ENCODE peak calls at places on chromosomes 4 and X, in six cellular contexts. One of them, this sample, is unnamed.

GRCh38 chrX:2320580-2321327 is 180.0 kb downstream of the DHRSX start:
- DNase-seq in mesendoderm: peak
- DNase-seq in IMR-90: peak
- DNase-seq in H9: no peak
- DNase-seq in H1: no peak
- DNase-seq in mesenchymal stem cell: peak
- DNase-seq in this sample: no peak

GRCh38 chrX:1493877-1494510 is 41.3 kb upstream of the ASMTL start:
- DNase-seq in H1: peak
- DNase-seq in IMR-90: no peak
- DNase-seq in mesendoderm: no peak
- DNase-seq in H9: peak
- DNase-seq in mesenchymal stem cell: no peak
- DNase-seq in this sample: no peak

GRCh38 chr4:139876328-139876941 is 210.8 kb downstream of the MGST2 start:
- DNase-seq in IMR-90: no peak
- DNase-seq in mesendoderm: no peak
- DNase-seq in H9: no peak
- DNase-seq in H1: no peak
- DNase-seq in mesenchymal stem cell: no peak
- DNase-seq in this sample: no peak

GRCh38 chr4:112189754-112190153 is 41.8 kb upstream of the AP1AR start:
- DNase-seq in H1: no peak
- DNase-seq in IMR-90: peak
- DNase-seq in H9: no peak
- DNase-seq in mesendoderm: peak
- DNase-seq in mesenchymal stem cell: peak
- DNase-seq in this sample: no peak

GRCh38 chr4:30968926-30969325 is 248.8 kb downstream of the PCDH7 start:
- DNase-seq in H1: no peak
- DNase-seq in H9: no peak
- DNase-seq in IMR-90: no peak
- DNase-seq in mesendoderm: no peak
- DNase-seq in mesenchymal stem cell: no peak
- DNase-seq in this sample: no peak

GRCh38 chr4:89071311-89071710 is 14.3 kb upstream of the FAM13A start:
- DNase-seq in H9: no peak
- DNase-seq in mesendoderm: no peak
- DNase-seq in H1: no peak
- DNase-seq in mesenchymal stem cell: no peak
- DNase-seq in IMR-90: no peak
- DNase-seq in this sample: no peak

GRCh38 chr4:74933562-74934015 is 673 bp downstream of the PARM1 start:
- DNase-seq in H9: peak
- DNase-seq in mesendoderm: peak
- DNase-seq in IMR-90: no peak
- DNase-seq in H1: no peak
- DNase-seq in mesenchymal stem cell: peak
- DNase-seq in this sample: no peak

GRCh38 chr4:95219109-95219508 is 329.7 kb downstream of the UNC5C start:
- DNase-seq in H1: no peak
- DNase-seq in IMR-90: peak
- DNase-seq in mesendoderm: no peak
- DNase-seq in mesenchymal stem cell: no peak
- DNase-seq in H9: no peak
- DNase-seq in this sample: no peak

GRCh38 chr4:85929926-85930325 is 429.9 kb downstream of the MAPK10 start:
- DNase-seq in H9: no peak
- DNase-seq in mesenchymal stem cell: no peak
- DNase-seq in IMR-90: no peak
- DNase-seq in H1: peak
- DNase-seq in mesendoderm: no peak
- DNase-seq in this sample: peak

GRCh38 chr4:35182451-35182850 is 1061.9 kb downstream of the ARAP2 start:
- DNase-seq in mesendoderm: no peak
- DNase-seq in mesenchymal stem cell: no peak
- DNase-seq in IMR-90: no peak
- DNase-seq in H9: no peak
- DNase-seq in H1: no peak
- DNase-seq in this sample: no peak

GRCh38 chr4:46993075-46994006 is at the start of gene GABRA4:
- DNase-seq in H1: peak
- DNase-seq in mesenchymal stem cell: peak
- DNase-seq in IMR-90: no peak
- DNase-seq in H9: peak
- DNase-seq in mesendoderm: peak
- DNase-seq in this sample: peak

GRCh38 chr4:103091601-103092223 is 7.9 kb downstream of the BDH2 start:
- DNase-seq in mesenchymal stem cell: peak
- DNase-seq in mesendoderm: peak
- DNase-seq in IMR-90: peak
- DNase-seq in H9: no peak
- DNase-seq in H1: no peak
- DNase-seq in this sample: peak

GRCh38 chr4:107366900-107367299 is 330.8 kb upstream of the DKK2 start:
- DNase-seq in mesenchymal stem cell: no peak
- DNase-seq in IMR-90: no peak
- DNase-seq in mesendoderm: no peak
- DNase-seq in H1: no peak
- DNase-seq in H9: no peak
- DNase-seq in this sample: no peak

GRCh38 chr4:1594871-1595788 is 89.0 kb downstream of the FAM53A start:
- DNase-seq in IMR-90: no peak
- DNase-seq in mesenchymal stem cell: no peak
- DNase-seq in mesendoderm: no peak
- DNase-seq in H1: no peak
- DNase-seq in H9: no peak
- DNase-seq in this sample: no peak

GRCh38 chrX:132412208-132412607 is 76.6 kb downstream of the MBNL3 start:
- DNase-seq in mesenchymal stem cell: no peak
- DNase-seq in IMR-90: no peak
- DNase-seq in mesendoderm: peak
- DNase-seq in H1: peak
- DNase-seq in H9: peak
- DNase-seq in this sample: peak

GRCh38 chr4:60655356-60655755 is 544.8 kb upstream of the ADGRL3 start:
- DNase-seq in H1: no peak
- DNase-seq in mesenchymal stem cell: no peak
- DNase-seq in H9: no peak
- DNase-seq in mesendoderm: no peak
- DNase-seq in IMR-90: no peak
- DNase-seq in this sample: no peak

GRCh38 chrX:20620301-20620700 is 353.6 kb upstream of the RPS6KA3 start:
- DNase-seq in H1: no peak
- DNase-seq in mesenchymal stem cell: no peak
- DNase-seq in IMR-90: no peak
- DNase-seq in H9: no peak
- DNase-seq in mesendoderm: no peak
- DNase-seq in this sample: no peak

GRCh38 chr4:67035986-67036385 is 509.3 kb downstream of the CENPC start:
- DNase-seq in IMR-90: no peak
- DNase-seq in H1: no peak
- DNase-seq in mesenchymal stem cell: peak
- DNase-seq in H9: no peak
- DNase-seq in mesendoderm: no peak
- DNase-seq in this sample: no peak

DNA sequence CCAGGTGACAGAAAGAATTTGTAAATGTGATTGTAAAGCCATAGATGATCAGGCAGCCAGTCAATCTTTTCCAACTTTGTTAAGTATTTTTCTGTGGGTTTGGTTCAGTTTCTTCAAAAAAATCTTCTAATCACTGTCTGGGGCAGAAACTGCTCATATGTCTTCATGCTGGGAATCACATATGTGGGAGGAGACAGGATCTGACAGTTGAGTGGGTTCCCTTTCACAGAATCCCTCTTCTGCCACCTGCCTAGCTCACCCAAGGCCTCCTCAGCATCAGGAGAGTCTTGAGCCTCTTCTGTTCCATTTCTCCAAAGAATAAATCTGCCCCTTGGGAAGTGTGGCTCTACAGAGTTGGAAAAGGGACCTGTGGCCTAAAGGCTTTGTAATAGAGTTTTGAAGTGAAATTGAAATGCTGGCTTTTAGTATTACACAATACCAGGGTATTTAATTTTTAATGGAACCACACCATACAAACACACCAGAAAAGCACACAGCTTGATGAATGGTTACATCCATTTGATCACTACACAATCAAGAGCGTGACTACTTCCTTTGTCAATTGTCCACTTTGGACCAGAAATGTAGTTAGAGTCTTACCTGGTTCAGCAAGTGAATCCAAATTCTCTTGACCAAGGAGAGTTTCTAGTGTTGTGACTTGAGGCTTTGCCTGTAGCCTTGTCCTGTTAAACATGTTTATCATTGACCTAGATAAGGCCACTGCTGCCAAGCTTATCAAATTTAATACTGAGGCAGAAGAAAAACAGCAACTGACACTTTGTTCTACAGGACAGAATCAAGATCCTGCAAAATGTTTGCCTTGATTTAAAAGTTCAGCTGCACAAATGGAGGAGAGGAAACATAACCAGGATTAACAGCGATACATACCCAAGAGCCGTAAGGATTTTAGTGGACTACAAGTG is 20.4 kb downstream of the MSMO1 start:
- DNase-seq in mesenchymal stem cell: no peak
- DNase-seq in H1: no peak
- DNase-seq in mesendoderm: no peak
- DNase-seq in IMR-90: no peak
- DNase-seq in H9: no peak
- DNase-seq in this sample: no peak
- H2BK15ac ChIP-seq in mesenchymal stem cell: no peak
- H2BK15ac ChIP-seq in H1: no peak
- H2BK15ac ChIP-seq in mesendoderm: no peak
- H2BK15ac ChIP-seq in IMR-90: no peak
- H2BK15ac ChIP-seq in H9: no peak
- H2BK15ac ChIP-seq in this sample: no peak

GRCh38 chrX:116278819-116279218 is 108.3 kb downstream of the AGTR2 start:
- DNase-seq in mesenchymal stem cell: no peak
- DNase-seq in mesendoderm: no peak
- DNase-seq in H1: no peak
- DNase-seq in H9: no peak
- DNase-seq in IMR-90: no peak
- DNase-seq in this sample: no peak
- H3K9ac ChIP-seq in mesenchymal stem cell: no peak
- H3K9ac ChIP-seq in mesendoderm: no peak
- H3K9ac ChIP-seq in H1: no peak
- H3K9ac ChIP-seq in H9: no peak
- H3K9ac ChIP-seq in IMR-90: no peak
- H3K9ac ChIP-seq in this sample: no peak

GRCh38 chr4:151197258-151197657 is 79.7 kb upstream of the PRSS48 start:
- DNase-seq in IMR-90: no peak
- DNase-seq in H9: no peak
- DNase-seq in mesendoderm: no peak
- DNase-seq in H1: no peak
- DNase-seq in mesenchymal stem cell: no peak
- DNase-seq in this sample: no peak

GRCh38 chr4:151195801-151196200 is 81.2 kb upstream of the PRSS48 start:
- DNase-seq in mesendoderm: no peak
- DNase-seq in IMR-90: peak
- DNase-seq in H1: no peak
- DNase-seq in mesenchymal stem cell: peak
- DNase-seq in H9: no peak
- DNase-seq in this sample: no peak

GRCh38 chr4:151193414-151193813 is 83.5 kb upstream of the PRSS48 start:
- DNase-seq in mesendoderm: no peak
- DNase-seq in IMR-90: no peak
- DNase-seq in mesenchymal stem cell: no peak
- DNase-seq in H1: no peak
- DNase-seq in H9: no peak
- DNase-seq in this sample: no peak

DNA sequence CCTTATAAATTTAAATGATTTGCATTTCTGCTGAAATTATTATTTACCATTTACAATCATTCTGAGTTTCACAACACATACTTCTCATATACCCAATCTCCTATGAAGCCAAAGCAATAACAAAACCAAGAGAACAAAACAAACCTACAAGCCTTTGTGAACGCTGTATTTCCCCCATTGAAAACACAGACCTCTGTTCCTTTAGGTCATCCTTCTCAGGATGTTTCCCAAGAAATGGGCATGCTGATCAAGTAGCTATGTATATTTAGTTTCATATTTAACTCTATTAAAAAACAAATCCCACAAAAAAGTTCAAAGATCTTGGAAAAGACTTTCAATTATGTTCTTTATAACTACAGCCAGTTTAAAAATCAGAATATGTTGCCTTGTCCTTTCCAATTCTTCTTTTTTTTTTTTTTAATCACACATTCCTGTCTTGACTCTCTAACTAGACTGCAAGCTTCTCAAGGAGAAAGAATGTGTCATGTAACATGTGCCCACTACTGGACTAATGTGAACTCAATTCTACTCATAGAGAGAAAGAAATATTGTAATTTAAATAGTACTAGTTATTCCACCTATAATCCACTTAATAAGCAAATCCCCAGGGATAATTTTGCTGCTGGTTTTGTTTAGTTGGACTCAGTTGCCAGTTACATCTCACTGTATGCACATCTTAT is 84.3 kb upstream of the PRSS48 start:
- DNase-seq in mesendoderm: no peak
- DNase-seq in mesenchymal stem cell: no peak
- DNase-seq in H9: no peak
- DNase-seq in IMR-90: peak
- DNase-seq in H1: no peak
- DNase-seq in this sample: no peak
- H3K27ac ChIP-seq in mesendoderm: no peak
- H3K27ac ChIP-seq in mesenchymal stem cell: no peak
- H3K27ac ChIP-seq in H9: no peak
- H3K27ac ChIP-seq in IMR-90: no peak
- H3K27ac ChIP-seq in H1: no peak
- H3K27ac ChIP-seq in this sample: no peak

DNA sequence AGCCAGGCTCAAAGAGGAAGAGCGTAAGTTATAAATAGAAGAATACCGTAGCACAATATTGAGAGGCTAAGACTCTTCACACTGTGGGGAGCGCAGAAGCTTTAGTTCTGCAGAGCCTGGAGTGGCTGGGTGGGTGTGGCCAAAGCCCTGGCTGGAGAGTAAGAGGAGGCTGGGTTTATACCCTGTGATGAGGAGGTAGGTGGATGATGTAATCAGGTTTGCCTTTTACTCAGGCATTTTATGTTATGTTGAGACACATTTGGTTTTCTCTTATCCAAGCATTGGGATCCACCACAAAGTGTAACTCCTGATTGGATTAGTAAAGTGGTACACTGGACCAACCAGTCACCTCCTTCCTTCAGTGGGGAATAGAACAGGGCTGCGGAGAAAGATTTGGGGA is 13.9 kb downstream of the CDS1 start:
- DNase-seq in H1: no peak
- DNase-seq in mesenchymal stem cell: no peak
- DNase-seq in H9: peak
- DNase-seq in mesendoderm: peak
- DNase-seq in IMR-90: no peak
- DNase-seq in this sample: no peak
- H2BK15ac ChIP-seq in H1: no peak
- H2BK15ac ChIP-seq in mesenchymal stem cell: no peak
- H2BK15ac ChIP-seq in H9: no peak
- H2BK15ac ChIP-seq in mesendoderm: no peak
- H2BK15ac ChIP-seq in IMR-90: no peak
- H2BK15ac ChIP-seq in this sample: no peak

GRCh38 chr4:48998440-48998839 is 12.4 kb downstream of the CWH43 start:
- DNase-seq in mesendoderm: no peak
- DNase-seq in IMR-90: no peak
- DNase-seq in H9: no peak
- DNase-seq in H1: no peak
- DNase-seq in mesenchymal stem cell: no peak
- DNase-seq in this sample: no peak
- H3K9ac ChIP-seq in mesendoderm: no peak
- H3K9ac ChIP-seq in IMR-90: no peak
- H3K9ac ChIP-seq in H9: no peak
- H3K9ac ChIP-seq in H1: no peak
- H3K9ac ChIP-seq in mesenchymal stem cell: no peak
- H3K9ac ChIP-seq in this sample: no peak

This sample was measured in neuronal stem cell.